ENCODE peak calls at places on chromosome 6, in seven cellular contexts. One of them, this sample, is unnamed.

GRCh38 chr6:24766685-24767462 is 7.9 kb upstream of the GMNN start:
- DNase-seq in mesendoderm: no peak
- DNase-seq in H1: no peak
- DNase-seq in mesenchymal stem cell: peak; percentile 37
- DNase-seq in trophoblast cell: no peak
- DNase-seq in IMR-90: peak; percentile 49
- DNase-seq in H9: no peak
- DNase-seq in this sample: no peak

GRCh38 chr6:48423640-48424365 is 312.8 kb upstream of the PTCHD4 start:
- DNase-seq in H9: no peak
- DNase-seq in trophoblast cell: no peak
- DNase-seq in mesenchymal stem cell: peak; percentile 17
- DNase-seq in IMR-90: peak; percentile 65
- DNase-seq in mesendoderm: no peak
- DNase-seq in H1: no peak
- DNase-seq in this sample: no peak

GRCh38 chr6:37456816-37457560 is 24.0 kb downstream of the CMTR1 start:
- DNase-seq in trophoblast cell: no peak
- DNase-seq in mesenchymal stem cell: no peak
- DNase-seq in IMR-90: peak; percentile 82
- DNase-seq in H9: no peak
- DNase-seq in mesendoderm: no peak
- DNase-seq in H1: no peak
- DNase-seq in this sample: no peak

GRCh38 chr6:38933426-38933825 is 115.2 kb upstream of the GLP1R start:
- DNase-seq in IMR-90: peak; percentile 4
- DNase-seq in mesenchymal stem cell: peak; percentile 6
- DNase-seq in H1: no peak
- DNase-seq in H9: no peak
- DNase-seq in mesendoderm: no peak
- DNase-seq in trophoblast cell: no peak
- DNase-seq in this sample: no peak

GRCh38 chr6:37538107-37538506 is 38.4 kb upstream of the CCDC167 start:
- DNase-seq in H9: peak; percentile 65
- DNase-seq in mesendoderm: peak; percentile 70
- DNase-seq in IMR-90: no peak
- DNase-seq in H1: no peak
- DNase-seq in mesenchymal stem cell: no peak
- DNase-seq in trophoblast cell: no peak
- DNase-seq in this sample: no peak

GRCh38 chr6:84763397-84764331 is 734 bp downstream of the TBX18 start:
- DNase-seq in H9: peak; percentile 42
- DNase-seq in trophoblast cell: no peak
- DNase-seq in H1: no peak
- DNase-seq in mesendoderm: peak; percentile 72
- DNase-seq in mesenchymal stem cell: peak; percentile 85
- DNase-seq in IMR-90: peak; percentile 14
- DNase-seq in this sample: no peak

GRCh38 chr6:137013738-137014602 is 30.8 kb downstream of the IL20RA start:
- DNase-seq in trophoblast cell: peak; percentile 36
- DNase-seq in mesenchymal stem cell: peak; percentile 61
- DNase-seq in IMR-90: peak; percentile 60
- DNase-seq in mesendoderm: peak; percentile 69
- DNase-seq in H1: no peak
- DNase-seq in H9: no peak
- DNase-seq in this sample: no peak

GRCh38 chr6:156848533-156848932 is 71.4 kb downstream of the ARID1B start:
- DNase-seq in H1: no peak
- DNase-seq in IMR-90: no peak
- DNase-seq in mesenchymal stem cell: peak; percentile 59
- DNase-seq in trophoblast cell: no peak
- DNase-seq in mesendoderm: no peak
- DNase-seq in H9: no peak
- DNase-seq in this sample: no peak

GRCh38 chr6:75081920-75082319 is 123.9 kb downstream of the COL12A1 start:
- DNase-seq in mesenchymal stem cell: no peak
- DNase-seq in H1: no peak
- DNase-seq in IMR-90: peak; percentile 50
- DNase-seq in H9: no peak
- DNase-seq in trophoblast cell: no peak
- DNase-seq in mesendoderm: no peak
- DNase-seq in this sample: no peak

GRCh38 chr6:19127085-19127484 is 710.1 kb upstream of the ID4 start:
- DNase-seq in H1: no peak
- DNase-seq in mesendoderm: no peak
- DNase-seq in IMR-90: no peak
- DNase-seq in mesenchymal stem cell: no peak
- DNase-seq in trophoblast cell: no peak
- DNase-seq in H9: no peak
- DNase-seq in this sample: no peak

GRCh38 chr6:158046201-158047119 is 64.8 kb downstream of the SYNJ2 start:
- DNase-seq in mesenchymal stem cell: no peak
- DNase-seq in IMR-90: no peak
- DNase-seq in mesendoderm: no peak
- DNase-seq in trophoblast cell: no peak
- DNase-seq in H9: no peak
- DNase-seq in H1: no peak
- DNase-seq in this sample: no peak

GRCh38 chr6:112331306-112331705 is 15.8 kb upstream of the RFPL4B start:
- DNase-seq in IMR-90: no peak
- DNase-seq in trophoblast cell: no peak
- DNase-seq in H9: no peak
- DNase-seq in H1: no peak
- DNase-seq in mesendoderm: no peak
- DNase-seq in mesenchymal stem cell: no peak
- DNase-seq in this sample: no peak

GRCh38 chr6:161105408-161105807 is 113.8 kb downstream of the MAP3K4 start:
- DNase-seq in H1: no peak
- DNase-seq in mesenchymal stem cell: no peak
- DNase-seq in H9: no peak
- DNase-seq in trophoblast cell: peak; percentile 50
- DNase-seq in mesendoderm: no peak
- DNase-seq in IMR-90: no peak
- DNase-seq in this sample: no peak

GRCh38 chr6:118875672-118876071 is 18.3 kb upstream of the ASF1A start:
- DNase-seq in mesendoderm: no peak
- DNase-seq in H1: no peak
- DNase-seq in IMR-90: no peak
- DNase-seq in trophoblast cell: no peak
- DNase-seq in mesenchymal stem cell: no peak
- DNase-seq in H9: no peak
- DNase-seq in this sample: no peak

GRCh38 chr6:34535646-34536045 is 20.5 kb downstream of the SPDEF start:
- DNase-seq in IMR-90: no peak
- DNase-seq in trophoblast cell: no peak
- DNase-seq in mesenchymal stem cell: no peak
- DNase-seq in H9: no peak
- DNase-seq in H1: no peak
- DNase-seq in mesendoderm: no peak
- DNase-seq in this sample: no peak

GRCh38 chr6:88381289-88381642 is 215.1 kb upstream of the CNR1 start:
- DNase-seq in trophoblast cell: no peak
- DNase-seq in H9: no peak
- DNase-seq in H1: no peak
- DNase-seq in mesendoderm: no peak
- DNase-seq in mesenchymal stem cell: no peak
- DNase-seq in IMR-90: no peak
- DNase-seq in this sample: no peak

GRCh38 chr6:143982968-143983367 is 25.1 kb downstream of the PLAGL1 start:
- DNase-seq in H1: no peak
- DNase-seq in mesenchymal stem cell: no peak
- DNase-seq in mesendoderm: no peak
- DNase-seq in trophoblast cell: no peak
- DNase-seq in H9: no peak
- DNase-seq in IMR-90: no peak
- DNase-seq in this sample: no peak

GRCh38 chr6:4727236-4727635 is 49.0 kb upstream of the CDYL start:
- DNase-seq in H9: no peak
- DNase-seq in IMR-90: no peak
- DNase-seq in trophoblast cell: no peak
- DNase-seq in mesenchymal stem cell: peak; percentile 50
- DNase-seq in mesendoderm: no peak
- DNase-seq in H1: no peak
- DNase-seq in this sample: no peak

GRCh38 chr6:57421503-57421902 is 104.1 kb downstream of the PRIM2 start:
- DNase-seq in mesendoderm: no peak
- DNase-seq in H1: no peak
- DNase-seq in H9: no peak
- DNase-seq in mesenchymal stem cell: no peak
- DNase-seq in trophoblast cell: no peak
- DNase-seq in IMR-90: no peak
- DNase-seq in this sample: no peak

GRCh38 chr6:63352587-63353281 is 33.0 kb upstream of the LGSN start:
- DNase-seq in IMR-90: peak; percentile 49
- DNase-seq in trophoblast cell: peak; percentile 17
- DNase-seq in mesenchymal stem cell: peak; percentile 57
- DNase-seq in H1: no peak
- DNase-seq in H9: peak; percentile 40
- DNase-seq in mesendoderm: peak; percentile 55
- DNase-seq in this sample: peak; percentile 18

GRCh38 chr6:107539849-107540464 is 50.0 kb downstream of the SOBP start:
- DNase-seq in H1: no peak
- DNase-seq in H9: no peak
- DNase-seq in mesenchymal stem cell: no peak
- DNase-seq in IMR-90: no peak
- DNase-seq in mesendoderm: no peak
- DNase-seq in trophoblast cell: no peak
- DNase-seq in this sample: no peak

GRCh38 chr6:145250436-145250835 is 484.9 kb downstream of the EPM2A start:
- DNase-seq in IMR-90: no peak
- DNase-seq in H9: no peak
- DNase-seq in H1: no peak
- DNase-seq in mesenchymal stem cell: no peak
- DNase-seq in trophoblast cell: no peak
- DNase-seq in mesendoderm: no peak
- DNase-seq in this sample: no peak

GRCh38 chr6:131532476-131533108 is 40.4 kb upstream of the ARG1 start:
- DNase-seq in mesendoderm: no peak
- DNase-seq in H9: no peak
- DNase-seq in mesenchymal stem cell: no peak
- DNase-seq in H1: no peak
- DNase-seq in IMR-90: peak; percentile 4
- DNase-seq in trophoblast cell: no peak
- DNase-seq in this sample: no peak

GRCh38 chr6:90715093-90715655 is 128.3 kb upstream of the MAP3K7 start:
- DNase-seq in IMR-90: peak; percentile 84
- DNase-seq in mesendoderm: no peak
- DNase-seq in mesenchymal stem cell: no peak
- DNase-seq in trophoblast cell: no peak
- DNase-seq in H1: no peak
- DNase-seq in H9: no peak
- DNase-seq in this sample: no peak

GRCh38 chr6:76683985-76684384 is 611.5 kb upstream of the IMPG1 start:
- DNase-seq in H1: no peak
- DNase-seq in H9: peak; percentile 55
- DNase-seq in mesendoderm: peak; percentile 41
- DNase-seq in IMR-90: no peak
- DNase-seq in trophoblast cell: no peak
- DNase-seq in mesenchymal stem cell: no peak
- DNase-seq in this sample: no peak

GRCh38 chr6:52574709-52575489 is 2.0 kb downstream of the TRAM2 start:
- DNase-seq in mesendoderm: no peak
- DNase-seq in IMR-90: no peak
- DNase-seq in H9: no peak
- DNase-seq in trophoblast cell: peak; percentile 40
- DNase-seq in mesenchymal stem cell: peak; percentile 81
- DNase-seq in H1: no peak
- DNase-seq in this sample: no peak

GRCh38 chr6:25403150-25403549 is 124.0 kb downstream of the CARMIL1 start:
- DNase-seq in mesendoderm: no peak
- DNase-seq in H1: no peak
- DNase-seq in mesenchymal stem cell: no peak
- DNase-seq in trophoblast cell: no peak
- DNase-seq in H9: no peak
- DNase-seq in IMR-90: no peak
- DNase-seq in this sample: no peak

GRCh38 chr6:2806664-2807063 is 35.0 kb downstream of the SERPINB1 start:
- DNase-seq in H1: no peak
- DNase-seq in H9: no peak
- DNase-seq in IMR-90: no peak
- DNase-seq in mesendoderm: no peak
- DNase-seq in trophoblast cell: no peak
- DNase-seq in mesenchymal stem cell: no peak
- DNase-seq in this sample: no peak
- H3K4ac ChIP-seq in H1: no peak overlapping the region
- H3K4ac ChIP-seq in H9: no peak overlapping the region
- H3K4ac ChIP-seq in IMR-90: no peak overlapping the region
- H3K4ac ChIP-seq in mesendoderm: no peak overlapping the region
- H3K4ac ChIP-seq in trophoblast cell: no peak overlapping the region
- H3K4ac ChIP-seq in mesenchymal stem cell: no peak overlapping the region
- H3K4ac ChIP-seq in this sample: no peak overlapping the region

GRCh38 chr6:125377621-125378020 is 75.9 kb upstream of the HDDC2 start:
- DNase-seq in trophoblast cell: peak; percentile 20
- DNase-seq in mesenchymal stem cell: peak; percentile 95
- DNase-seq in H1: no peak
- DNase-seq in H9: no peak
- DNase-seq in IMR-90: peak; percentile 17
- DNase-seq in mesendoderm: peak; percentile 49
- DNase-seq in this sample: no peak
- H4K8ac ChIP-seq in trophoblast cell: no peak overlapping the region
- H4K8ac ChIP-seq in mesenchymal stem cell: no peak overlapping the region
- H4K8ac ChIP-seq in H1: peak overlapping the region; percentile 9
- H4K8ac ChIP-seq in H9: no peak overlapping the region
- H4K8ac ChIP-seq in IMR-90: no peak overlapping the region
- H4K8ac ChIP-seq in mesendoderm: no peak overlapping the region
- H4K8ac ChIP-seq in this sample: no peak overlapping the region

DNA sequence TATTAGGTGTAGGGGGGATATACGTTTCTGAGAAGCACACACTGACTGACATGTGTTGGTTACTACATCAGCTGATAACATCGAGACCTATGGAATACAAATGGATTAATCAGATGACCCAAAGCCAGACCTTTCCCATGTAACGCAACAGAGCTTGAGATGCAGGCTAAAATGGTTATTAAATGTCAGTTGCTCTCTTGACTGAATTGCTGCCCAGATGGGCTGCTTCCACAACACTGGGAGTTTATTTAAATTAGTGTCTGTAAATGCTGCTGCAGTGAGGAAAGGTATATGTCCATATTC is 298.8 kb downstream of the PHACTR1 start:
- DNase-seq in mesenchymal stem cell: no peak
- DNase-seq in IMR-90: no peak
- DNase-seq in mesendoderm: no peak
- DNase-seq in H1: no peak
- DNase-seq in H9: no peak
- DNase-seq in trophoblast cell: no peak
- DNase-seq in this sample: no peak
- H2BK120ac ChIP-seq in mesenchymal stem cell: no peak overlapping the region
- H2BK120ac ChIP-seq in IMR-90: no peak overlapping the region
- H2BK120ac ChIP-seq in mesendoderm: no peak overlapping the region
- H2BK120ac ChIP-seq in H1: no peak overlapping the region
- H2BK120ac ChIP-seq in H9: no peak overlapping the region
- H2BK120ac ChIP-seq in trophoblast cell: no peak overlapping the region
- H2BK120ac ChIP-seq in this sample: no peak overlapping the region

DNA sequence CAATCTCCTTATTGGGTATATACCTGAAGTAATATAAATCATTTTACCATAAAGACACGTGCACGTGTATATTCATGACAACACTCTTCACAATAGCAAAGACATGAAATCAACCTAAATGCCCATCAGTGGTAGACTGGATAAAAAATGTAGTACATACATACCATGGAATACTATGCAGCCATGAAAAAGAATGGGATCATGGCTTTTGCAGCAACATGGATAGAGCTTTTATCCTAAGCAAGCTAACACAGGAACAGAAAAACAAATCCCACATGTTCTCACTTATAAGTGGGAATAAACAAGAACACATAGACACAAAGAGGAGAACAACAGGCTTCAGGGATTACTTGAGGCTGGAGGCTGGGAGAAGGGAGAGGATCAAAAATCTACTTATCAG is 208.3 kb upstream of the QKI start:
- DNase-seq in mesenchymal stem cell: no peak
- DNase-seq in IMR-90: no peak
- DNase-seq in trophoblast cell: no peak
- DNase-seq in mesendoderm: no peak
- DNase-seq in H1: no peak
- DNase-seq in H9: no peak
- DNase-seq in this sample: no peak
- H3K4ac ChIP-seq in mesenchymal stem cell: no peak overlapping the region
- H3K4ac ChIP-seq in IMR-90: no peak overlapping the region
- H3K4ac ChIP-seq in trophoblast cell: no peak overlapping the region
- H3K4ac ChIP-seq in mesendoderm: no peak overlapping the region
- H3K4ac ChIP-seq in H1: no peak overlapping the region
- H3K4ac ChIP-seq in H9: no peak overlapping the region
- H3K4ac ChIP-seq in this sample: no peak overlapping the region